ENCODE peak calls at places on chromosomes 5 and 9, in ten cellular contexts. V is neural crest cell; Q is tibial nerve; J is natural killer cell; N is posterior vena cava; E is stimulated activated CD4-positive, alpha-beta T cell treated with anti-CD3 and anti-CD28 coated beads, Interleukin-4, amount 100 ng/mL, for 1 hour; Y is stimulated activated CD8-positive, alpha-beta memory T cell treated with anti-CD3 and anti-CD28 coated beads, Interleukin-7, amount 100 ng/mL, for 24 hours; A is WTC11; H is pons; D is BE2C. C is an unnamed sample.

GRCh38 chr5:132059696-132060500 is 557 bp upstream of the IL3 start:
- DNase-seq in V (no peak), Q (no peak), J (peak; percentile 5), N (peak; percentile 78), E (no peak), Y (no peak), A (no peak), H (no peak), D (no peak), C (no peak)

GRCh38 chr9:28158451-28158850 is 585.2 kb upstream of the C9orf72 start:
- DNase-seq in V (no peak), Q (no peak), J (no peak), N (no peak), E (no peak), Y (no peak), A (no peak), H (no peak), D (peak; percentile 58), C (peak; percentile 34)

GRCh38 chr5:17882760-17883488 is 248.7 kb downstream of the TAF11L14 start:
- DNase-seq in V (no peak), Q (no peak), J (no peak), N (no peak), E (no peak), Y (no peak), A (peak; percentile 38), H (no peak), D (no peak), C (no peak)

GRCh38 chr5:74334034-74334433 is 306.5 kb downstream of the ENC1 start:
- DNase-seq in V (no peak), Q (no peak), J (no peak), N (no peak), E (no peak), Y (no peak), A (no peak), H (no peak), D (no peak), C (no peak)

GRCh38 chr5:153745778-153746420 is 255.4 kb downstream of the GRIA1 start:
- DNase-seq in V (no peak), Q (no peak), J (no peak), N (no peak), E (no peak), Y (no peak), A (no peak), H (peak; percentile 52), D (no peak), C (no peak)

GRCh38 chr5:142110046-142110531 is 1.5 kb downstream of the NDFIP1 start:
- DNase-seq in V (no peak), Q (peak; percentile 38), J (no peak), N (no peak), E (no peak), Y (no peak), A (no peak), H (peak; percentile 71), D (no peak), C (peak; percentile 44)

GRCh38 chr5:91027316-91027937 is 355.7 kb downstream of the ARRDC3 start:
- DNase-seq in V (no peak), Q (no peak), J (no peak), N (no peak), E (no peak), Y (no peak), A (no peak), H (no peak), D (no peak), C (no peak)

GRCh38 chr5:78275998-78276543 is 18.4 kb downstream of the AP3B1 start:
- DNase-seq in V (no peak), Q (no peak), J (no peak), N (no peak), E (no peak), Y (no peak), A (no peak), H (no peak), D (no peak), C (no peak)

GRCh38 chr9:89810434-89810833 is 205.6 kb downstream of the GADD45G start:
- DNase-seq in V (no peak), Q (no peak), J (no peak), N (no peak), E (no peak), Y (no peak), A (no peak), H (no peak), D (no peak), C (no peak)

GRCh38 chr5:159965031-159965837 is 43.7 kb upstream of the TTC1 start:
- DNase-seq in V (peak; percentile 57), Q (peak; percentile 21), J (no peak), N (peak; percentile 87), E (peak; percentile 32), Y (no peak), A (peak; percentile 82), H (peak; percentile 18), D (peak; percentile 70), C (peak; percentile 60)

GRCh38 chr5:143063175-143063970 is 293.2 kb downstream of the ARHGAP26 start:
- DNase-seq in V (no peak), Q (peak; percentile 70), J (no peak), N (peak; percentile 83), E (no peak), Y (no peak), A (no peak), H (peak; percentile 72), D (no peak), C (no peak)

GRCh38 chr9:96052703-96053102 is 177.2 kb downstream of the ERCC6L2 start:
- DNase-seq in V (no peak), Q (no peak), J (no peak), N (peak; percentile 10), E (no peak), Y (no peak), A (no peak), H (no peak), D (no peak), C (no peak)

GRCh38 chr5:761206-761771 is 23.2 kb downstream of the ZDHHC11B start:
- DNase-seq in V (no peak), Q (no peak), J (no peak), N (peak; percentile 85), E (peak; percentile 2), Y (no peak), A (no peak), H (no peak), D (peak; percentile 18), C (peak; percentile 2)

GRCh38 chr9:78791779-78792178 is 494.9 kb downstream of the PSAT1 start:
- DNase-seq in V (no peak), Q (no peak), J (no peak), N (no peak), E (no peak), Y (no peak), A (no peak), H (no peak), D (no peak), C (no peak)

GRCh38 chr9:110619831-110620230 is 40.3 kb upstream of the SVEP1 start:
- DNase-seq in V (no peak), Q (no peak), J (no peak), N (no peak), E (no peak), Y (no peak), A (no peak), H (no peak), D (no peak), C (no peak)

GRCh38 chr9:98248737-98249474 is 6.5 kb downstream of the TBC1D2 start:
- DNase-seq in V (no peak), Q (peak; percentile 67), J (no peak), N (peak; percentile 91), E (no peak), Y (no peak), A (no peak), H (peak; percentile 27), D (no peak), C (no peak)

GRCh38 chr5:166716856-166717492 is 1574.5 kb upstream of the WWC1 start:
- DNase-seq in V (no peak), Q (no peak), J (no peak), N (no peak), E (no peak), Y (no peak), A (no peak), H (no peak), D (no peak), C (no peak)

GRCh38 chr9:124110307-124110915 is 98.8 kb downstream of the LHX2 start:
- DNase-seq in V (peak; percentile 82), Q (peak; percentile 73), J (peak; percentile 39), N (peak; percentile 84), E (peak; percentile 39), Y (no peak), A (peak; percentile 81), H (peak; percentile 28), D (no peak), C (peak; percentile 86)

GRCh38 chr9:93479726-93480125 is 26.3 kb upstream of the FAM120AOS start:
- DNase-seq in V (no peak), Q (peak; percentile 12), J (no peak), N (no peak), E (no peak), Y (no peak), A (no peak), H (no peak), D (no peak), C (no peak)

GRCh38 chr5:81856948-81857928 is 106.3 kb upstream of the SSBP2 start:
- DNase-seq in V (no peak), Q (peak; percentile 61), J (no peak), N (peak; percentile 83), E (no peak), Y (no peak), A (peak; percentile 42), H (peak; percentile 93), D (peak; percentile 88), C (no peak)

GRCh38 chr9:123656565-123656964 is 273.4 kb downstream of the DENND1A start:
- DNase-seq in V (no peak), Q (no peak), J (no peak), N (no peak), E (no peak), Y (no peak), A (no peak), H (no peak), D (no peak), C (no peak)

GRCh38 chr9:70110194-70111041 is 66.8 kb downstream of the MAMDC2 start:
- DNase-seq in V (no peak), Q (no peak), J (no peak), N (no peak), E (no peak), Y (no peak), A (no peak), H (peak; percentile 18), D (no peak), C (peak; percentile 70)

GRCh38 chr5:56247596-56247995 is 14.5 kb upstream of the ANKRD55 start:
- DNase-seq in V (no peak), Q (no peak), J (no peak), N (no peak), E (no peak), Y (no peak), A (no peak), H (no peak), D (no peak), C (no peak)

GRCh38 chr5:40681351-40682311 is 1.9 kb downstream of the PTGER4 start:
- DNase-seq in V (peak; percentile 4), Q (no peak), J (peak; percentile 37), N (peak; percentile 85), E (peak; percentile 45), Y (no peak), A (peak; percentile 45), H (peak; percentile 11), D (no peak), C (no peak)

GRCh38 chr9:38391278-38392118 is 1.0 kb upstream of the ALDH1B1 start:
- DNase-seq in V (no peak), Q (no peak), J (no peak), N (no peak), E (no peak), Y (no peak), A (no peak), H (no peak), D (no peak), C (no peak)